ENCODE peak calls at places on chromosomes 2 and 18, in four cellular contexts. D is activated CD8-positive, alpha-beta memory T cell treated with anti-CD3 and anti-CD28 coated beads for 24 hours; N is T-helper 17 cell; G is PC-9. J is an unnamed sample.

GRCh38 chr2:74011246-74011645 is 26.5 kb downstream of the TET3 start:
- DNase-seq in N (no peak), D (peak; percentile 42), G (no peak), J (no peak)

GRCh38 chr2:47043142-47043890 is 111.8 kb downstream of the STPG4 start:
- DNase-seq in N (no peak), D (no peak), G (peak; percentile 99), J (no peak)

GRCh38 chr18:58148954-58149471 is 105.0 kb downstream of the NEDD4L start:
- DNase-seq in N (no peak), G (peak; percentile 39), D (no peak), J (no peak)

GRCh38 chr2:201949036-201950012 is 84.3 kb upstream of the FZD7 start:
- DNase-seq in G (no peak), N (no peak), D (no peak), J (no peak)

GRCh38 chr2:96156926-96157648 is 11.8 kb upstream of the DUSP2 start:
- DNase-seq in G (no peak), N (no peak), D (peak; percentile 78), J (no peak)

GRCh38 chr2:121961761-121962160 is 206.3 kb downstream of the TSN start:
- DNase-seq in N (no peak), D (no peak), G (no peak), J (no peak)

GRCh38 chr2:43132523-43133301 is 93.7 kb downstream of the ZFP36L2 start:
- DNase-seq in G (no peak), N (no peak), D (peak; percentile 76), J (no peak)

GRCh38 chr2:56230171-56230570 is 46.4 kb downstream of the CCDC85A start:
- DNase-seq in N (no peak), G (no peak), D (no peak), J (no peak)

J was measured in effector memory CD4-positive, alpha-beta T cell.